ENCODE peak calls at places on chromosomes 1 and 21, in seven cellular contexts. D is D721Med; P is CD4-positive, alpha-beta T cell; A is A549; F is pancreas; R is heart left ventricle; J is neural progenitor cell. W is an unnamed sample.

GRCh38 chr1:36934061-36934460 is 100.3 kb downstream of the GRIK3 start:
- DNase-seq in D (no peak), P (no peak), A (no peak), F (no peak), R (no peak), J (no peak), W (no peak)

GRCh38 chr1:243496173-243496553 is 240.3 kb downstream of the SDCCAG8 start:
- DNase-seq in D (no peak), P (no peak), A (no peak), F (no peak), R (no peak), J (peak; percentile 26), W (no peak)

GRCh38 chr1:59007820-59008598 is 224.2 kb upstream of the JUN start:
- DNase-seq in D (no peak), P (no peak), A (no peak), F (no peak), R (no peak), J (no peak), W (peak; percentile 35)

GRCh38 chr1:230827081-230827681 is 41.1 kb downstream of the C1orf198 start:
- DNase-seq in D (no peak), P (no peak), A (no peak), F (no peak), R (peak; percentile 65), J (no peak), W (no peak)

GRCh38 chr1:94949681-94950661 is 23.1 kb upstream of the CNN3 start:
- DNase-seq in D (no peak), P (no peak), A (no peak), F (no peak), R (no peak), J (no peak), W (no peak)

GRCh38 chr1:225578247-225578646 is 74.7 kb downstream of the ENAH start:
- DNase-seq in D (no peak), P (no peak), A (no peak), F (no peak), R (no peak), J (no peak), W (no peak)

GRCh38 chr1:234528073-234528865 is 49.3 kb upstream of the TARBP1 start:
- DNase-seq in D (no peak), P (no peak), A (no peak), F (no peak), R (no peak), J (no peak), W (no peak)

GRCh38 chr1:204420039-204421004 is 8.7 kb upstream of the PPP1R15B start:
- DNase-seq in D (no peak), P (no peak), A (no peak), F (no peak), R (no peak), J (peak; percentile 25), W (no peak)

GRCh38 chr1:17207046-17207445 is 2.1 kb downstream of the PADI1 start:
- DNase-seq in D (no peak), P (no peak), A (no peak), F (no peak), R (peak; percentile 59), J (no peak), W (peak; percentile 58)

GRCh38 chr1:180366386-180367068 is 135.8 kb downstream of the ACBD6 start:
- DNase-seq in D (no peak), P (no peak), A (no peak), F (no peak), R (no peak), J (no peak), W (no peak)

GRCh38 chr1:157286096-157286495 is 147.9 kb upstream of the ETV3 start:
- DNase-seq in D (no peak), P (no peak), A (no peak), F (no peak), R (no peak), J (no peak), W (no peak)

GRCh38 chr1:7552402-7552801 is 218.7 kb upstream of the VAMP3 start:
- DNase-seq in D (no peak), P (no peak), A (no peak), F (peak; percentile 56), R (no peak), J (no peak), W (no peak)

GRCh38 chr1:155996166-155996565 is 17.8 kb upstream of the ARHGEF2 start:
- DNase-seq in D (no peak), P (no peak), A (no peak), F (no peak), R (no peak), J (no peak), W (no peak)

GRCh38 chr1:170309389-170310013 is 163.7 kb downstream of the NTMT2 start:
- DNase-seq in D (no peak), P (no peak), A (no peak), F (no peak), R (no peak), J (no peak), W (no peak)

GRCh38 chr1:232467073-232467760 is 162.7 kb downstream of the SIPA1L2 start:
- DNase-seq in D (no peak), P (no peak), A (no peak), F (no peak), R (no peak), J (no peak), W (no peak)

GRCh38 chr1:110594466-110595076 is 11.6 kb downstream of the KCNA2 start:
- DNase-seq in D (no peak), P (no peak), A (no peak), F (no peak), R (no peak), J (no peak), W (no peak)

GRCh38 chr1:53552146-53552940 is 93.1 kb downstream of the DMRTB1 start:
- DNase-seq in D (no peak), P (no peak), A (no peak), F (peak; percentile 27), R (no peak), J (peak; percentile 55), W (no peak)

DNA sequence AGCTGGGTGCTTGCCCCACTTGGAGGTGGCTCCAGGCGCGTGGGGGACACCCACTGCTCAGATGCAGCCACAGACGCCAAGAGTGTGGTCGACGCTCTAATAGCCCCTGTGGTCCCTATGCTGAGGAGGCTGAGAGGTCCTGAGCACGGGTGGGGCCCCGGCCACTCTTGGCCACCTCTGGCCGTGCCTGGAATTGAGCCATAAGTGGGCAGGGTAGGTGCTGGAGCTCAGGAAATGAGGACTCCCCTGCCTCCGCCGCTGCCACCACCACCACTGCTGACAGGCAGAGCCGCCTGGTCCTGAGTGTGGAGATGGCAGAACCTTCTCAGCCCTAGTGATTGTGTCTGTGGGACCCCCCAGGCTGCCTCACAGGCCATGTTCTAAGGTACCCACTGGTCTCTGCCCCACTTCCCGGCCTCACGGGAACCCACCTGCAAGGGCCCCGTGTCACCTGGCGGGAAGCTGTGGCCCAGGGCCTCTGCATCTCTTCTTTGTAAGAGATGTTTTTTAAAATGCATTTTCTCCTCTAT is 34.6 kb upstream of the DIP2A start:
- DNase-seq in D (no peak), P (no peak), A (no peak), F (no peak), R (no peak), J (no peak), W (no peak)
- TF ChIP-seq CTCF in D (no peak), P (no peak), A (no peak), F (no peak), R (no peak), J (no peak), W (no peak)

GRCh38 chr1:160416369-160416768 is 16.0 kb downstream of the VANGL2 start:
- DNase-seq in D (peak; percentile 28), P (no peak), A (peak; percentile 55), F (no peak), R (no peak), J (peak; percentile 63), W (no peak)
- TF ChIP-seq CTCF in D (peak; percentile 58), P (no peak), A (peak; percentile 50), F (no peak), R (peak; percentile 23), J (peak; percentile 55), W (peak; percentile 40)

DNA sequence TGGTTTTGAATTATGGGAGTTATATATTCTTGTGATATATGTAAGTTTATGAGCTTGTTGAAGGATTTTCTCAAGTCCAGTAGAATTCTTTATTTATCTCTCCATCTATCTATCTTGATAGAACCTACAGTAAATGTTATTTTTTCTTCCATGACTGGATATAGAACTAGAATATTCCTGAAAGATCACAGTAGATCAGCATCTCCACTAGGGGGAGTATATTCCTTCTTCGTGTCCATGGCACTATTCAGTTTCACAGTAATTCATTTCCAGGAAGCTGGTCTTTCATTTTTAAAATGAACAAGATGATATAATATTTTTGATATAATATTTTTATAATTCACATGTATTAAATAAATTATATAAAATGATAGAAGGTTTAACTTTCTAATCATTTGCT is 18.8 kb downstream of the TMPRSS15 start:
- DNase-seq in D (no peak), P (no peak), A (no peak), F (no peak), R (no peak), J (peak; percentile 54), W (no peak)
- TF ChIP-seq CTCF in D (peak; percentile 63), P (no peak), A (no peak), F (no peak), R (peak; percentile 50), J (peak; percentile 78), W (no peak)

GRCh38 chr1:206738370-206739366 is 31.9 kb upstream of the IL19 start:
- DNase-seq in D (no peak), P (no peak), A (peak; percentile 53), F (no peak), R (no peak), J (peak; percentile 29), W (no peak)
- TF ChIP-seq CTCF in D (peak; percentile 33), P (no peak), A (peak; percentile 51), F (no peak), R (no peak), J (peak; percentile 52), W (peak; percentile 40)

GRCh38 chr1:151918819-151919218 is 9.5 kb upstream of the THEM4 start:
- DNase-seq in D (no peak), P (no peak), A (no peak), F (no peak), R (no peak), J (no peak), W (no peak)
- TF ChIP-seq CTCF in D (no peak), P (no peak), A (no peak), F (no peak), R (no peak), J (no peak), W (no peak)

GRCh38 chr1:87478231-87478630 is 149.6 kb downstream of the LMO4 start:
- DNase-seq in D (no peak), P (no peak), A (no peak), F (no peak), R (peak; percentile 22), J (peak; percentile 56), W (no peak)
- TF ChIP-seq CTCF in D (peak; percentile 10), P (no peak), A (no peak), F (no peak), R (peak; percentile 34), J (peak; percentile 33), W (peak; percentile 10)

W was measured in GM10248.